ENCODE peak calls at places on chromosomes 13 and 19, in five cellular contexts. One of them, this sample, is unnamed.

GRCh38 chr19:33778089-33778791 is 18.4 kb upstream of the KCTD15 start:
- DNase-seq in H1: peak
- DNase-seq in HepG2: peak
- DNase-seq in GM12878: peak
- DNase-seq in K562: peak
- DNase-seq in this sample: peak

GRCh38 chr13:46679369-46680180 is 117.4 kb downstream of the ESD start:
- DNase-seq in H1: no peak
- DNase-seq in HepG2: peak
- DNase-seq in GM12878: peak
- DNase-seq in K562: no peak
- DNase-seq in this sample: no peak

GRCh38 chr19:49403404-49404187 is 15.5 kb downstream of the KASH5 start:
- DNase-seq in H1: peak
- DNase-seq in HepG2: no peak
- DNase-seq in GM12878: no peak
- DNase-seq in K562: no peak
- DNase-seq in this sample: peak

GRCh38 chr19:4692275-4693077 is 22.3 kb upstream of the MYDGF start:
- DNase-seq in H1: no peak
- DNase-seq in HepG2: no peak
- DNase-seq in GM12878: no peak
- DNase-seq in K562: no peak
- DNase-seq in this sample: no peak

GRCh38 chr13:80083516-80084085 is 257.3 kb downstream of the SPRY2 start:
- DNase-seq in H1: no peak
- DNase-seq in HepG2: no peak
- DNase-seq in GM12878: no peak
- DNase-seq in K562: no peak
- DNase-seq in this sample: no peak

GRCh38 chr19:7533281-7533819 is 2.2 kb upstream of the PNPLA6 start:
- DNase-seq in H1: peak
- DNase-seq in HepG2: no peak
- DNase-seq in GM12878: no peak
- DNase-seq in K562: no peak
- DNase-seq in this sample: peak

GRCh38 chr13:95643814-95644598 is 500 bp downstream of the DZIP1 start:
- DNase-seq in H1: peak
- DNase-seq in HepG2: peak
- DNase-seq in GM12878: no peak
- DNase-seq in K562: no peak
- DNase-seq in this sample: peak

GRCh38 chr13:111627596-111627995 is 307.2 kb downstream of the TEX29 start:
- DNase-seq in H1: peak
- DNase-seq in HepG2: no peak
- DNase-seq in GM12878: no peak
- DNase-seq in K562: no peak
- DNase-seq in this sample: no peak

GRCh38 chr13:109336730-109337129 is 449.7 kb downstream of the IRS2 start:
- DNase-seq in H1: no peak
- DNase-seq in HepG2: no peak
- DNase-seq in GM12878: no peak
- DNase-seq in K562: no peak
- DNase-seq in this sample: no peak

GRCh38 chr19:38669532-38669931 is 22.1 kb downstream of the ACTN4 start:
- DNase-seq in H1: no peak
- DNase-seq in HepG2: no peak
- DNase-seq in GM12878: no peak
- DNase-seq in K562: no peak
- DNase-seq in this sample: no peak

GRCh38 chr19:8206147-8207087 is 2.8 kb upstream of the CERS4 start:
- DNase-seq in H1: no peak
- DNase-seq in HepG2: no peak
- DNase-seq in GM12878: no peak
- DNase-seq in K562: no peak
- DNase-seq in this sample: peak

GRCh38 chr19:49869009-49869483 is 1.7 kb upstream of the PNKP start:
- DNase-seq in H1: peak
- DNase-seq in HepG2: no peak
- DNase-seq in GM12878: no peak
- DNase-seq in K562: peak
- DNase-seq in this sample: no peak

GRCh38 chr13:95707035-95707434 is 30.1 kb downstream of the DNAJC3 start:
- DNase-seq in H1: no peak
- DNase-seq in HepG2: no peak
- DNase-seq in GM12878: no peak
- DNase-seq in K562: no peak
- DNase-seq in this sample: no peak

GRCh38 chr13:50911937-50912624 is 2.5 kb downstream of the RNASEH2B start:
- DNase-seq in H1: peak
- DNase-seq in HepG2: peak
- DNase-seq in GM12878: peak
- DNase-seq in K562: peak
- DNase-seq in this sample: peak

GRCh38 chr13:51211910-51212309 is 10.3 kb upstream of the FAM124A start:
- DNase-seq in H1: peak
- DNase-seq in HepG2: no peak
- DNase-seq in GM12878: no peak
- DNase-seq in K562: no peak
- DNase-seq in this sample: no peak

GRCh38 chr13:39051157-39051556 is 12.9 kb downstream of the NHLRC3 start:
- DNase-seq in H1: no peak
- DNase-seq in HepG2: peak
- DNase-seq in GM12878: no peak
- DNase-seq in K562: no peak
- DNase-seq in this sample: no peak

GRCh38 chr13:67095621-67096020 is 134.5 kb downstream of the PCDH9 start:
- DNase-seq in H1: no peak
- DNase-seq in HepG2: no peak
- DNase-seq in GM12878: no peak
- DNase-seq in K562: no peak
- DNase-seq in this sample: no peak

GRCh38 chr19:46373573-46374359 is 26.9 kb downstream of the PPP5C start:
- DNase-seq in H1: peak
- DNase-seq in HepG2: no peak
- DNase-seq in GM12878: no peak
- DNase-seq in K562: no peak
- DNase-seq in this sample: peak

GRCh38 chr19:55312621-55313117 is 12.5 kb downstream of the TMEM150B start:
- DNase-seq in H1: no peak
- DNase-seq in HepG2: no peak
- DNase-seq in GM12878: no peak
- DNase-seq in K562: no peak
- DNase-seq in this sample: no peak

GRCh38 chr13:35964764-35965163 is 166.4 kb downstream of the DCLK1 start:
- DNase-seq in H1: no peak
- DNase-seq in HepG2: peak
- DNase-seq in GM12878: no peak
- DNase-seq in K562: no peak
- DNase-seq in this sample: no peak

GRCh38 chr13:31725841-31726240 is 13.5 kb upstream of the RXFP2 start:
- DNase-seq in H1: no peak
- DNase-seq in HepG2: no peak
- DNase-seq in GM12878: no peak
- DNase-seq in K562: no peak
- DNase-seq in this sample: no peak

GRCh38 chr13:85068231-85068630 is 731.0 kb downstream of the SLITRK6 start:
- DNase-seq in H1: no peak
- DNase-seq in HepG2: no peak
- DNase-seq in GM12878: no peak
- DNase-seq in K562: no peak
- DNase-seq in this sample: no peak

GRCh38 chr19:17108453-17108784 is 32.8 kb downstream of the MYO9B start:
- DNase-seq in H1: no peak
- DNase-seq in HepG2: no peak
- DNase-seq in GM12878: no peak
- DNase-seq in K562: no peak
- DNase-seq in this sample: no peak
- TF ChIP-seq ATF3 in H1: no peak
- TF ChIP-seq ATF3 in HepG2: no peak
- TF ChIP-seq ATF3 in GM12878: no peak
- TF ChIP-seq ATF3 in K562: no peak
- TF ChIP-seq ATF3 in this sample: no peak

DNA sequence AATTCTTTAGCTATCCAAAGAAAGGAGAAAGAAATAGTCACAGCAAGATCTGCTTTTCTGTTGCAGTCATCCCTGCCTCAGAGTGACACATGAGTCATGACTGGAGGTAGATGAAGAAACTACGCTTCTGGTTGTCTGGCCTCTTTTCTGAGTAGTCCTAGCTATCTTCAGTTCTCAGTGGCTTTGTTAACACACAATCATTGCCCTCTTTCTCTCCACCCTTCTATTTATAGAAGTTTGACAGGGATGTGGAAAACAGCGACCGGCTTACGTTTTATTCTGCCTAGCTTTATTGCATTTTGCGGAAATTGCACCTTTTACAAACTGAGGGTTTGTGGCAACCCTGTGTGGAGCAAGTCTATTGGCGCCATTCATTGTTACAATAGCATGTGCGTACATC is 26.7 kb downstream of the SPATA13 start:
- DNase-seq in H1: no peak
- DNase-seq in HepG2: no peak
- DNase-seq in GM12878: no peak
- DNase-seq in K562: no peak
- DNase-seq in this sample: no peak
- TF ChIP-seq ATF3 in H1: no peak
- TF ChIP-seq ATF3 in HepG2: no peak
- TF ChIP-seq ATF3 in GM12878: no peak
- TF ChIP-seq ATF3 in K562: no peak
- TF ChIP-seq ATF3 in this sample: no peak

GRCh38 chr13:40306817-40307216 is 359.6 kb downstream of the FOXO1 start:
- DNase-seq in H1: no peak
- DNase-seq in HepG2: no peak
- DNase-seq in GM12878: no peak
- DNase-seq in K562: no peak
- DNase-seq in this sample: no peak
- TF ChIP-seq ATF3 in H1: no peak
- TF ChIP-seq ATF3 in HepG2: no peak
- TF ChIP-seq ATF3 in GM12878: no peak
- TF ChIP-seq ATF3 in K562: no peak
- TF ChIP-seq ATF3 in this sample: no peak

GRCh38 chr13:29436291-29436690 is 159.2 kb downstream of the SLC7A1 start:
- DNase-seq in H1: no peak
- DNase-seq in HepG2: no peak
- DNase-seq in GM12878: no peak
- DNase-seq in K562: no peak
- DNase-seq in this sample: no peak
- TF ChIP-seq ATF3 in H1: no peak
- TF ChIP-seq ATF3 in HepG2: no peak
- TF ChIP-seq ATF3 in GM12878: no peak
- TF ChIP-seq ATF3 in K562: no peak
- TF ChIP-seq ATF3 in this sample: no peak

GRCh38 chr19:14767466-14767971 is 10.8 kb downstream of the ADGRE2 start:
- DNase-seq in H1: no peak
- DNase-seq in HepG2: no peak
- DNase-seq in GM12878: no peak
- DNase-seq in K562: no peak
- DNase-seq in this sample: no peak
- TF ChIP-seq ATF3 in H1: no peak
- TF ChIP-seq ATF3 in HepG2: no peak
- TF ChIP-seq ATF3 in GM12878: no peak
- TF ChIP-seq ATF3 in K562: no peak
- TF ChIP-seq ATF3 in this sample: no peak

This sample was measured in WTC11.